ENCODE peak calls at places on chromosomes 13 and 19, in six cellular contexts. Q is B cell; E is COR-L47; P is thoracic aorta; Z is stimulated activated CD4-positive, alpha-beta T cell treated with anti-CD3 and anti-CD28 coated beads, Interleukin-4, amount 100 ng/mL, for 48 hours; B is activated T-cell treated with anti-CD3 and anti-CD28 coated beads, Interleukin-2, amount 50 U/mL, for 72 hours. H is an unnamed sample.

GRCh38 chr13:33079960-33080359 is 63.7 kb downstream of the KL start:
- DNase-seq in Q (no peak), E (no peak), P (no peak), Z (no peak), B (no peak), H (no peak)

GRCh38 chr19:51660975-51661600 is 14.5 kb upstream of the SIGLEC14 start:
- DNase-seq in Q (peak; percentile 85), E (peak; percentile 66), P (no peak), Z (peak; percentile 68), B (peak; percentile 79), H (peak; percentile 50)

GRCh38 chr13:66859934-66860867 is 369.9 kb downstream of the PCDH9 start:
- DNase-seq in Q (no peak), E (no peak), P (no peak), Z (no peak), B (no peak), H (no peak)

GRCh38 chr19:5957132-5957531 is 20.8 kb downstream of the RANBP3 start:
- DNase-seq in Q (no peak), E (peak; percentile 34), P (no peak), Z (no peak), B (no peak), H (no peak)

GRCh38 chr13:30915691-30916541 is 9.8 kb downstream of the MEDAG start:
- DNase-seq in Q (no peak), E (no peak), P (no peak), Z (no peak), B (no peak), H (no peak)

GRCh38 chr13:45792827-45793303 is 58.7 kb downstream of the SIAH3 start:
- DNase-seq in Q (no peak), E (no peak), P (no peak), Z (no peak), B (no peak), H (no peak)

GRCh38 chr13:39107484-39108040 is 69.3 kb downstream of the NHLRC3 start:
- DNase-seq in Q (no peak), E (peak; percentile 54), P (no peak), Z (no peak), B (no peak), H (no peak)

GRCh38 chr13:28022848-28023518 is 34.5 kb upstream of the URAD start:
- DNase-seq in Q (no peak), E (no peak), P (no peak), Z (no peak), B (no peak), H (no peak)

GRCh38 chr13:94620286-94620896 is 18.7 kb downstream of the GPR180 start:
- DNase-seq in Q (no peak), E (peak; percentile 52), P (no peak), Z (no peak), B (peak; percentile 23), H (no peak)

GRCh38 chr13:52036037-52036436 is 11.5 kb downstream of the UTP14C start:
- DNase-seq in Q (no peak), E (no peak), P (no peak), Z (no peak), B (no peak), H (no peak)

GRCh38 chr13:110285991-110286923 is 20.7 kb downstream of the COL4A1 start:
- DNase-seq in Q (no peak), E (no peak), P (no peak), Z (no peak), B (no peak), H (no peak)

GRCh38 chr19:7888145-7888825 is at the start of gene LRRC8E:
- DNase-seq in Q (no peak), E (no peak), P (no peak), Z (peak; percentile 32), B (peak; percentile 54), H (no peak)

GRCh38 chr13:112958127-112958989 is 10.7 kb upstream of the MCF2L start:
- DNase-seq in Q (no peak), E (no peak), P (no peak), Z (no peak), B (no peak), H (no peak)

H was measured in stimulated activated naive CD8-positive, alpha-beta T cell treated with anti-CD3 and anti-CD28 coated beads, Interleukin-15, amount 100 ng/mL, for 72 hours.